ENCODE peak calls at places on chromosomes 4 and X, in four cellular contexts. T, E, W and B are unnamed samples.

GRCh38 chr4:55765070-55765469 is 54.5 kb upstream of the EXOC1L start:
- DNase-seq in W (no peak), E (no peak), T (no peak), B (no peak)

GRCh38 chr4:103150677-103151076 is 47.5 kb downstream of the CENPE start:
- DNase-seq in T (no peak), E (no peak), W (no peak), B (no peak)

GRCh38 chrX:9902651-9903050 is 64.5 kb upstream of the CLDN34 start:
- DNase-seq in E (no peak), W (no peak), T (no peak), B (no peak)

GRCh38 chr4:116926631-116927295 is 158.6 kb downstream of the TRAM1L1 start:
- DNase-seq in E (no peak), T (no peak), W (no peak), B (no peak)

GRCh38 chr4:144296941-144297340 is 156.4 kb upstream of the GYPA start:
- DNase-seq in E (no peak), W (no peak), T (no peak), B (no peak)

GRCh38 chr4:32633421-32633820 is 1913.3 kb downstream of the PCDH7 start:
- DNase-seq in W (no peak), T (no peak), E (no peak), B (no peak)

GRCh38 chr4:151184523-151185458 is 85.4 kb downstream of the RPS3A start:
- DNase-seq in T (no peak), E (no peak), W (no peak), B (no peak)

GRCh38 chr4:17013382-17014006 is 115.0 kb upstream of the LDB2 start:
- DNase-seq in E (no peak), T (no peak), W (no peak), B (no peak)

GRCh38 chr4:102174800-102175199 is 170.5 kb downstream of the SLC39A8 start:
- DNase-seq in W (no peak), T (no peak), E (no peak), B (no peak)

GRCh38 chrX:21438792-21439191 is 64.6 kb downstream of the CNKSR2 start:
- DNase-seq in T (no peak), W (no peak), E (peak; percentile 43), B (no peak)

GRCh38 chr4:182142146-182143085 is 100.8 kb upstream of the TENM3 start:
- DNase-seq in E (no peak), W (no peak), T (no peak), B (peak; percentile 84)